ENCODE peak calls at places on chromosomes 2 and 18, in nine cellular contexts. O, R, D, Z, I, U, J, F and S are unnamed samples.

GRCh38 chr2:16378031-16378430 is 287.6 kb downstream of the CYRIA start:
- DNase-seq in U (no peak), F (no peak), O (no peak), Z (no peak), I (no peak), R (no peak), D (no peak), J (no peak), S (no peak)

GRCh38 chr2:28608829-28609400 is 113.1 kb downstream of the PLB1 start:
- DNase-seq in I (no peak), Z (no peak), J (no peak), D (no peak), F (no peak), R (no peak), O (no peak), U (no peak), S (no peak)

GRCh38 chr2:25347846-25348245 is 6.1 kb upstream of the DNMT3A start:
- DNase-seq in J (no peak), I (no peak), U (no peak), R (peak), D (no peak), F (no peak), Z (no peak), O (no peak), S (no peak)

GRCh38 chr18:33558529-33558928 is 19.5 kb upstream of the ASXL3 start:
- DNase-seq in F (no peak), U (no peak), O (no peak), Z (no peak), D (no peak), R (no peak), I (no peak), J (no peak), S (no peak)

GRCh38 chr18:44423826-44424225 is 256.9 kb upstream of the SETBP1 start:
- DNase-seq in D (no peak), U (no peak), R (no peak), I (no peak), J (no peak), O (no peak), Z (no peak), F (no peak), S (no peak)

GRCh38 chr2:237485304-237485703 is 1.7 kb upstream of the MLPH start:
- DNase-seq in Z (no peak), D (peak), O (no peak), R (peak), F (no peak), J (no peak), I (no peak), U (no peak), S (no peak)

GRCh38 chr2:101238930-101239759 is 13.5 kb upstream of the CNOT11 start:
- DNase-seq in F (no peak), R (no peak), I (peak), O (no peak), U (no peak), Z (no peak), D (peak), J (no peak), S (no peak)

GRCh38 chr2:26570083-26570430 is 71.1 kb downstream of the CIB4 start:
- DNase-seq in J (no peak), F (peak), R (no peak), O (no peak), D (no peak), I (no peak), U (no peak), Z (no peak), S (no peak)

GRCh38 chr2:51919395-51919794 is 887.5 kb upstream of the NRXN1 start:
- DNase-seq in O (no peak), U (no peak), F (no peak), R (peak), D (no peak), J (no peak), I (no peak), Z (no peak), S (no peak)

GRCh38 chr2:241208058-241208457 is 19.6 kb downstream of the ANO7 start:
- DNase-seq in I (no peak), F (no peak), R (no peak), D (no peak), J (no peak), Z (no peak), O (no peak), U (no peak), S (no peak)

GRCh38 chr18:45049548-45050307 is 369.0 kb downstream of the SETBP1 start:
- DNase-seq in O (no peak), F (no peak), I (no peak), J (no peak), U (no peak), D (no peak), R (peak), Z (no peak), S (no peak)

GRCh38 chr2:37569131-37569530 is 102.3 kb downstream of the CDC42EP3 start:
- DNase-seq in O (no peak), R (no peak), Z (no peak), J (no peak), F (no peak), U (no peak), D (no peak), I (no peak), S (no peak)

GRCh38 chr2:44642123-44642857 is 280.5 kb downstream of the CAMKMT start:
- DNase-seq in J (no peak), F (no peak), O (no peak), U (no peak), I (no peak), D (no peak), Z (no peak), R (no peak), S (no peak)

GRCh38 chr2:215705771-215706261 is 269.9 kb upstream of the FN1 start:
- DNase-seq in Z (no peak), R (no peak), I (no peak), J (no peak), U (no peak), D (peak), O (no peak), F (no peak), S (peak)

GRCh38 chr18:3458952-3459853 is 9.2 kb downstream of the TGIF1 start:
- DNase-seq in O (no peak), J (no peak), Z (no peak), F (no peak), D (peak), R (peak), U (no peak), I (no peak), S (no peak)

GRCh38 chr2:3129867-3130266 is 247.8 kb downstream of the EIPR1 start:
- DNase-seq in R (no peak), J (no peak), I (no peak), O (no peak), F (peak), Z (no peak), D (no peak), U (no peak), S (no peak)

GRCh38 chr2:224173210-224173609 is 134.1 kb upstream of the SERPINE2 start:
- DNase-seq in U (no peak), R (peak), F (no peak), J (no peak), I (no peak), Z (no peak), O (no peak), D (no peak), S (peak)

GRCh38 chr18:78912862-78913261 is 66.8 kb upstream of the SALL3 start:
- DNase-seq in D (no peak), F (no peak), J (no peak), O (no peak), R (no peak), I (no peak), Z (no peak), U (no peak), S (no peak)

GRCh38 chr18:48944634-48945033 is 6.1 kb downstream of the SMAD7 start:
- DNase-seq in Z (no peak), J (no peak), R (peak), O (no peak), U (no peak), I (peak), F (no peak), D (no peak), S (no peak)

GRCh38 chr2:234986346-234986745 is 34.5 kb downstream of the SH3BP4 start:
- DNase-seq in O (no peak), F (no peak), R (no peak), J (peak), D (no peak), I (no peak), Z (no peak), U (peak), S (no peak)

GRCh38 chr18:22556271-22556990 is 138.7 kb upstream of the CTAGE1 start:
- DNase-seq in D (no peak), J (peak), O (no peak), Z (no peak), U (no peak), F (peak), I (no peak), R (peak), S (no peak)
- H3K27ac ChIP-seq in D (no peak), J (no peak), O (no peak), Z (no peak), U (no peak), F (peak), I (peak), R (no peak), S (no peak)

GRCh38 chr2:66694087-66694858 is 259.3 kb downstream of the MEIS1 start:
- DNase-seq in O (no peak), U (peak), F (no peak), J (no peak), R (no peak), D (no peak), I (no peak), Z (no peak), S (no peak)
- H3K27ac ChIP-seq in O (no peak), U (no peak), F (no peak), J (no peak), R (no peak), D (no peak), I (no peak), Z (no peak), S (no peak)

GRCh38 chr2:20877944-20878343 is 55.0 kb upstream of the LDAH start:
- DNase-seq in O (no peak), I (no peak), J (no peak), F (no peak), R (no peak), U (no peak), Z (no peak), D (no peak), S (no peak)
- H3K27ac ChIP-seq in O (no peak), I (no peak), J (no peak), F (peak), R (no peak), U (no peak), Z (no peak), D (no peak), S (no peak)

GRCh38 chr2:69022548-69022947 is 9.6 kb downstream of the ANTXR1 start:
- DNase-seq in Z (no peak), I (no peak), F (no peak), R (peak), U (no peak), D (peak), J (no peak), O (no peak), S (no peak)

GRCh38 chr2:69020496-69020895 is 7.5 kb downstream of the ANTXR1 start:
- DNase-seq in F (no peak), Z (no peak), R (no peak), O (no peak), I (no peak), U (no peak), D (no peak), J (no peak), S (peak)

GRCh38 chr2:69023236-69023635 is 10.3 kb downstream of the ANTXR1 start:
- DNase-seq in Z (no peak), U (no peak), O (no peak), R (no peak), F (no peak), I (no peak), J (no peak), D (no peak), S (no peak)

GRCh38 chr2:69021027-69021426 is 8.0 kb downstream of the ANTXR1 start:
- DNase-seq in I (no peak), Z (no peak), F (no peak), U (no peak), R (no peak), D (no peak), J (no peak), O (no peak), S (no peak)

DNA sequence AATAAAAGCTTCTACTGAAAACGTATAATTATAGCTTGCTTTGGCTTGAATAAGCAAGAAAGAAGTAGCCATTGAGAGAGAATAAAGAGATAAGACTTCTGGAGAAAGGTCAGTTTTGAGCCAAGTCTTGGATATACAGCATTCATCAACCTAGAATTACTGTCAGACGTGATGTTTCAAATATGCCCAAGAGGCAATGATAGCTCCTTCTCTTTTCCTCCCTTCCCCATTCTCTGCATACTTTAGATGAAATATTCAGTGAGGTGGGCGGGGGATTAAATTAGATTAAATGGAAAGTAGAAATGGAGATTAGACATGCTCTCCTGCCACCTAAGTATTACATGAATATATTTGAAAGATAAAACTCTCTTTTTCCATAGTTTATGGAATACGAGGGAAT is 8.7 kb downstream of the ANTXR1 start:
- DNase-seq in I (no peak), F (no peak), D (no peak), U (no peak), Z (no peak), J (no peak), R (no peak), O (no peak), S (peak)
- H3K27ac ChIP-seq in I (no peak), F (peak), D (no peak), U (no peak), Z (no peak), J (no peak), R (no peak), O (no peak), S (peak)

DNA sequence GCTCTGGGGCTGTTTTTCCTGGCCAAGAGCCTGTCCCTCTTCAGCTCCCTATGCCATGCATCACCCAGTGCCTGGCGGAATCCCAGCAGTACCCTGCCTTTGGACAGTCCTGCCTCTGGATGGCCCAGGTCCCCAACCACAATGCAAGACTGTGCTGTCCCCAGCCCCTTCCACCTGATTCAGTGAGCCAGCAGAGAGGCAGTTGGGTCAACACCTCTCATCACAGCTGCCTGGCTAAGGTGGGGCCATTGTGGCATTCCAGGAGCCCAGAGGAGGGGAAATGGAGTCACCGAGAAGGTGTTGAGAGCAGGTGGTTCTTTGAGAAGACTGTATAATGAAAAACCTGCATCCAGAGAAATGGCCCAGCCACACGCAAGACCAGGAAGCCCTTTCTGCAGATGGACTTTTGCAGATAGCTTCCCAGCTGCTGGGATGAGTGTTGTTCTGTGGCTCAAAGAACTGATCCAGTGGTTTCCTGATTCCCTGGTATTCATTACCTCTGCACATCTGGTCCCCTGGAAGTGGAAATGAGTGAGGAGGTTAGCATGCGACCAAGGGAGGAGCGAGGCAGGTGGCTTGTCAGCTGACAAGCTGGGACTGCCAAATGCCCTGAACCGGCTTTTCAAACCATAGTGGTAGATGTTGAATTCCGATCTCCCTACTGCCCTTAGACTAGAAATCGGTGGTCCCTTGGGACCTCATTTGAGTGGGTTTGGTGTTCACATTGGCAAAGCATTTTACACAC is 1.7 kb upstream of the ASPRV1 start:
- DNase-seq in D (no peak), J (no peak), Z (no peak), I (no peak), F (peak), R (no peak), U (no peak), O (no peak), S (no peak)
- H3K27ac ChIP-seq in D (no peak), J (no peak), Z (no peak), I (no peak), F (no peak), R (no peak), U (no peak), O (no peak), S (no peak)

DNA sequence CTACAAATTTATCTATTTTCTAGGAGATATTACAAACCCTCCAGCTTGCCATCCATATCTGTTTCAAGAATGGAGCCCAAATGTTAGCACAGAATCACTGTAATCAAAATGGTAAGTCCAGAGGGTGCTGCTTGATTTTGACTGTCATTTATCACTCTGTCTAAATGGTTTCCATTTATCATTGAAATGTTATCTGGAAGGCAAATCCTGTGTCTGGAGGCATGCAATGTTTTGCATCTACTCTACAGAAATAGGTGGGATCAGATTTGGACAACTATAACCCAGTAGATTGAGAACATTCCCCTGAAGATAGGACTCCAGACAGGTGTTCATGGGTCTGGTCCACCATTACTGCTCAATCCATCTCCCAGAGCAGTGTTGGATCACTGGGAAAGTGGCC is 128.7 kb downstream of the MAIP1 start:
- DNase-seq in F (no peak), I (no peak), J (no peak), O (no peak), R (no peak), D (no peak), U (no peak), Z (no peak), S (no peak)
- H3K27ac ChIP-seq in F (no peak), I (no peak), J (no peak), O (no peak), R (no peak), D (no peak), U (no peak), Z (no peak), S (no peak)